ENCODE peak calls at places on chromosomes 13 and 19, in eight cellular contexts. One of them, this sample, is unnamed.

GRCh38 chr13:24911135-24911524 is 147.2 kb downstream of the RNF17 start:
- DNase-seq in psoas muscle: no peak
- DNase-seq in Panc1: no peak
- DNase-seq in transverse colon: no peak
- DNase-seq in lower lobe of right lung: no peak
- DNase-seq in thoracic aorta: no peak
- DNase-seq in neuronal stem cell: no peak
- DNase-seq in tibial nerve: no peak
- DNase-seq in this sample: no peak

GRCh38 chr19:46745521-46746280 is at the start of gene FKRP:
- DNase-seq in thoracic aorta: no peak
- DNase-seq in Panc1: no peak
- DNase-seq in psoas muscle: no peak
- DNase-seq in transverse colon: no peak
- DNase-seq in neuronal stem cell: no peak
- DNase-seq in tibial nerve: no peak
- DNase-seq in lower lobe of right lung: no peak
- DNase-seq in this sample: no peak

GRCh38 chr13:89846890-89847585 is 1500.4 kb upstream of the MIR17HG start:
- DNase-seq in Panc1: no peak
- DNase-seq in neuronal stem cell: no peak
- DNase-seq in psoas muscle: no peak
- DNase-seq in transverse colon: no peak
- DNase-seq in tibial nerve: no peak
- DNase-seq in thoracic aorta: no peak
- DNase-seq in lower lobe of right lung: no peak
- DNase-seq in this sample: no peak

GRCh38 chr13:114231886-114232285 is 2.8 kb upstream of the CDC16 start:
- DNase-seq in neuronal stem cell: no peak
- DNase-seq in lower lobe of right lung: no peak
- DNase-seq in tibial nerve: no peak
- DNase-seq in transverse colon: no peak
- DNase-seq in thoracic aorta: no peak
- DNase-seq in psoas muscle: no peak
- DNase-seq in Panc1: no peak
- DNase-seq in this sample: no peak

GRCh38 chr19:27774337-27774736 is 1438.6 kb downstream of the UQCRFS1 start:
- DNase-seq in psoas muscle: no peak
- DNase-seq in tibial nerve: no peak
- DNase-seq in Panc1: no peak
- DNase-seq in neuronal stem cell: no peak
- DNase-seq in lower lobe of right lung: no peak
- DNase-seq in transverse colon: no peak
- DNase-seq in thoracic aorta: no peak
- DNase-seq in this sample: no peak

GRCh38 chr19:4061178-4061682 is 5.5 kb downstream of the ZBTB7A start:
- DNase-seq in lower lobe of right lung: peak; percentile 92
- DNase-seq in transverse colon: peak; percentile 95
- DNase-seq in Panc1: no peak
- DNase-seq in psoas muscle: peak; percentile 89
- DNase-seq in thoracic aorta: peak; percentile 46
- DNase-seq in neuronal stem cell: no peak
- DNase-seq in tibial nerve: peak; percentile 83
- DNase-seq in this sample: peak; percentile 95

GRCh38 chr19:31883299-31883990 is 462.0 kb upstream of the ZNF507 start:
- DNase-seq in transverse colon: no peak
- DNase-seq in thoracic aorta: no peak
- DNase-seq in psoas muscle: no peak
- DNase-seq in Panc1: no peak
- DNase-seq in tibial nerve: no peak
- DNase-seq in lower lobe of right lung: no peak
- DNase-seq in neuronal stem cell: no peak
- DNase-seq in this sample: no peak

GRCh38 chr19:51195316-51195586 is 29.6 kb upstream of the CD33 start:
- DNase-seq in lower lobe of right lung: no peak
- DNase-seq in Panc1: no peak
- DNase-seq in neuronal stem cell: no peak
- DNase-seq in psoas muscle: no peak
- DNase-seq in tibial nerve: no peak
- DNase-seq in transverse colon: no peak
- DNase-seq in thoracic aorta: no peak
- DNase-seq in this sample: no peak

GRCh38 chr13:84607614-84608013 is 725.3 kb upstream of the SLITRK1 start:
- DNase-seq in Panc1: no peak
- DNase-seq in tibial nerve: no peak
- DNase-seq in psoas muscle: peak; percentile 19
- DNase-seq in thoracic aorta: peak; percentile 6
- DNase-seq in transverse colon: no peak
- DNase-seq in neuronal stem cell: no peak
- DNase-seq in lower lobe of right lung: no peak
- DNase-seq in this sample: no peak

GRCh38 chr13:102913924-102914628 is 68.2 kb downstream of the ERCC5 start:
- DNase-seq in Panc1: no peak
- DNase-seq in psoas muscle: no peak
- DNase-seq in tibial nerve: no peak
- DNase-seq in thoracic aorta: no peak
- DNase-seq in lower lobe of right lung: no peak
- DNase-seq in transverse colon: peak; percentile 17
- DNase-seq in neuronal stem cell: no peak
- DNase-seq in this sample: peak; percentile 90

GRCh38 chr13:60838581-60838980 is 441.6 kb downstream of the TDRD3 start:
- DNase-seq in lower lobe of right lung: no peak
- DNase-seq in neuronal stem cell: no peak
- DNase-seq in Panc1: no peak
- DNase-seq in thoracic aorta: no peak
- DNase-seq in tibial nerve: no peak
- DNase-seq in transverse colon: no peak
- DNase-seq in psoas muscle: no peak
- DNase-seq in this sample: no peak

GRCh38 chr13:24997367-24997967 is 98.5 kb upstream of the PABPC3 start:
- DNase-seq in transverse colon: no peak
- DNase-seq in neuronal stem cell: no peak
- DNase-seq in tibial nerve: no peak
- DNase-seq in lower lobe of right lung: no peak
- DNase-seq in psoas muscle: no peak
- DNase-seq in thoracic aorta: no peak
- DNase-seq in Panc1: no peak
- DNase-seq in this sample: peak; percentile 35

GRCh38 chr19:40264314-40265054 is 20.7 kb downstream of the AKT2 start:
- DNase-seq in neuronal stem cell: no peak
- DNase-seq in lower lobe of right lung: peak; percentile 21
- DNase-seq in tibial nerve: no peak
- DNase-seq in psoas muscle: no peak
- DNase-seq in thoracic aorta: no peak
- DNase-seq in Panc1: no peak
- DNase-seq in transverse colon: no peak
- DNase-seq in this sample: no peak

GRCh38 chr19:41018736-41019290 is 27.7 kb downstream of the CYP2B6 start:
- DNase-seq in lower lobe of right lung: no peak
- DNase-seq in neuronal stem cell: no peak
- DNase-seq in thoracic aorta: no peak
- DNase-seq in Panc1: no peak
- DNase-seq in tibial nerve: no peak
- DNase-seq in psoas muscle: no peak
- DNase-seq in transverse colon: no peak
- DNase-seq in this sample: no peak

GRCh38 chr13:43908156-43909126 is 28.7 kb downstream of the LACC1 start:
- DNase-seq in Panc1: peak; percentile 5
- DNase-seq in neuronal stem cell: peak; percentile 12
- DNase-seq in lower lobe of right lung: no peak
- DNase-seq in psoas muscle: no peak
- DNase-seq in tibial nerve: no peak
- DNase-seq in transverse colon: no peak
- DNase-seq in thoracic aorta: no peak
- DNase-seq in this sample: peak; percentile 49

GRCh38 chr19:30320916-30321315 is 51.3 kb upstream of the ZNF536 start:
- DNase-seq in Panc1: no peak
- DNase-seq in thoracic aorta: no peak
- DNase-seq in psoas muscle: no peak
- DNase-seq in lower lobe of right lung: no peak
- DNase-seq in neuronal stem cell: no peak
- DNase-seq in tibial nerve: no peak
- DNase-seq in transverse colon: no peak
- DNase-seq in this sample: no peak

GRCh38 chr13:61954092-61954491 is 538.4 kb upstream of the PCDH20 start:
- DNase-seq in Panc1: peak; percentile 12
- DNase-seq in transverse colon: no peak
- DNase-seq in tibial nerve: no peak
- DNase-seq in lower lobe of right lung: no peak
- DNase-seq in thoracic aorta: no peak
- DNase-seq in neuronal stem cell: peak; percentile 17
- DNase-seq in psoas muscle: no peak
- DNase-seq in this sample: peak; percentile 35

GRCh38 chr19:2549701-2550191 is 73.8 kb downstream of the GADD45B start:
- DNase-seq in neuronal stem cell: no peak
- DNase-seq in thoracic aorta: no peak
- DNase-seq in transverse colon: peak; percentile 72
- DNase-seq in Panc1: no peak
- DNase-seq in psoas muscle: peak; percentile 82
- DNase-seq in lower lobe of right lung: peak; percentile 86
- DNase-seq in tibial nerve: peak; percentile 73
- DNase-seq in this sample: no peak

GRCh38 chr13:94305463-94305862 is 174.0 kb downstream of the DCT start:
- DNase-seq in transverse colon: no peak
- DNase-seq in thoracic aorta: no peak
- DNase-seq in neuronal stem cell: no peak
- DNase-seq in lower lobe of right lung: no peak
- DNase-seq in Panc1: no peak
- DNase-seq in tibial nerve: no peak
- DNase-seq in psoas muscle: no peak
- DNase-seq in this sample: no peak

GRCh38 chr19:42311612-42312160 is 1.4 kb upstream of the TMEM145 start:
- DNase-seq in psoas muscle: no peak
- DNase-seq in lower lobe of right lung: no peak
- DNase-seq in Panc1: no peak
- DNase-seq in tibial nerve: no peak
- DNase-seq in thoracic aorta: no peak
- DNase-seq in neuronal stem cell: no peak
- DNase-seq in transverse colon: no peak
- DNase-seq in this sample: no peak

GRCh38 chr19:4140237-4140711 is 13.2 kb upstream of the CREB3L3 start:
- DNase-seq in thoracic aorta: no peak
- DNase-seq in neuronal stem cell: peak; percentile 56
- DNase-seq in Panc1: no peak
- DNase-seq in tibial nerve: no peak
- DNase-seq in psoas muscle: no peak
- DNase-seq in lower lobe of right lung: peak; percentile 56
- DNase-seq in transverse colon: peak; percentile 56
- DNase-seq in this sample: peak; percentile 79

GRCh38 chr19:55324705-55325104 is 436 bp downstream of the TMEM150B start:
- DNase-seq in thoracic aorta: no peak
- DNase-seq in psoas muscle: no peak
- DNase-seq in lower lobe of right lung: no peak
- DNase-seq in neuronal stem cell: no peak
- DNase-seq in transverse colon: no peak
- DNase-seq in Panc1: no peak
- DNase-seq in tibial nerve: no peak
- DNase-seq in this sample: no peak
- H3K27ac ChIP-seq in thoracic aorta: peak overlapping the region; percentile 12
- H3K27ac ChIP-seq in psoas muscle: no peak overlapping the region
- H3K27ac ChIP-seq in lower lobe of right lung: peak overlapping the region; percentile 58
- H3K27ac ChIP-seq in neuronal stem cell: no peak overlapping the region
- H3K27ac ChIP-seq in transverse colon: peak overlapping the region; percentile 43
- H3K27ac ChIP-seq in Panc1: no peak overlapping the region
- H3K27ac ChIP-seq in tibial nerve: peak overlapping the region; percentile 47
- H3K27ac ChIP-seq in this sample: peak overlapping the region; percentile 55

DNA sequence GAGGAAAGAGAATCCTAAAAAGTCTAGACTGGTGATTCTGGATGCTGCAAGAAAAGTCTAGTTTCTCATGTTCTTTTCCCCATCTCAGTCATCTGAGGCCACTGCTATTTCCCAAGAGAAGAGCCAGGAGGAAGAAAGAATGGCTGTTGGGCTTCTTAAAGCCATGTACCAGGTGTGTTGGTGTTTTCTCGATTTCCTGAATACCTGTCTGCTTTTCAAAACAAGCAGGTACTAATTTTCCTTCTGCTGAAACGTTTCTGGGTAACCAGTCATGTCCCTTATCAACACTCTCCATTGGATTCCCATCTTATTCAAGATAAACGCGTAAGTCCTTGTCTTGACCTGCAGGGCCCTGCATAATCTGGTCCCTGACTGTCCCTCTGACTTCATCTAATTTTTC is 1.1 kb downstream of the ZNF570 start:
- DNase-seq in thoracic aorta: no peak
- DNase-seq in tibial nerve: no peak
- DNase-seq in Panc1: no peak
- DNase-seq in psoas muscle: no peak
- DNase-seq in lower lobe of right lung: no peak
- DNase-seq in transverse colon: no peak
- DNase-seq in neuronal stem cell: no peak
- DNase-seq in this sample: no peak
- H3K4me3 ChIP-seq in thoracic aorta: peak overlapping the region; percentile 90
- H3K4me3 ChIP-seq in tibial nerve: peak overlapping the region; percentile 84
- H3K4me3 ChIP-seq in Panc1: peak overlapping the region; percentile 85
- H3K4me3 ChIP-seq in psoas muscle: peak overlapping the region; percentile 93
- H3K4me3 ChIP-seq in lower lobe of right lung: no peak overlapping the region
- H3K4me3 ChIP-seq in transverse colon: no peak overlapping the region
- H3K4me3 ChIP-seq in neuronal stem cell: peak overlapping the region; percentile 83
- H3K4me3 ChIP-seq in this sample: no peak overlapping the region

GRCh38 chr19:1088419-1089066 is 6.6 kb downstream of the POLR2E start:
- DNase-seq in psoas muscle: no peak
- DNase-seq in tibial nerve: no peak
- DNase-seq in transverse colon: no peak
- DNase-seq in lower lobe of right lung: no peak
- DNase-seq in neuronal stem cell: no peak
- DNase-seq in thoracic aorta: no peak
- DNase-seq in Panc1: no peak
- DNase-seq in this sample: no peak

GRCh38 chr19:1085676-1086442 is 9.3 kb downstream of the POLR2E start:
- DNase-seq in tibial nerve: no peak
- DNase-seq in thoracic aorta: no peak
- DNase-seq in neuronal stem cell: no peak
- DNase-seq in transverse colon: no peak
- DNase-seq in psoas muscle: no peak
- DNase-seq in Panc1: no peak
- DNase-seq in lower lobe of right lung: no peak
- DNase-seq in this sample: no peak

GRCh38 chr19:1087813-1088418 is 7.3 kb downstream of the POLR2E start:
- DNase-seq in neuronal stem cell: no peak
- DNase-seq in Panc1: no peak
- DNase-seq in lower lobe of right lung: peak; percentile 84
- DNase-seq in transverse colon: peak; percentile 69
- DNase-seq in thoracic aorta: no peak
- DNase-seq in tibial nerve: no peak
- DNase-seq in psoas muscle: no peak
- DNase-seq in this sample: no peak

GRCh38 chr19:1085053-1085658 is 10.0 kb downstream of the POLR2E start:
- DNase-seq in psoas muscle: no peak
- DNase-seq in thoracic aorta: no peak
- DNase-seq in lower lobe of right lung: no peak
- DNase-seq in transverse colon: no peak
- DNase-seq in neuronal stem cell: no peak
- DNase-seq in tibial nerve: no peak
- DNase-seq in Panc1: no peak
- DNase-seq in this sample: no peak

GRCh38 chr19:1086618-1087017 is 8.6 kb downstream of the POLR2E start:
- DNase-seq in psoas muscle: no peak
- DNase-seq in tibial nerve: no peak
- DNase-seq in neuronal stem cell: no peak
- DNase-seq in lower lobe of right lung: no peak
- DNase-seq in Panc1: no peak
- DNase-seq in transverse colon: no peak
- DNase-seq in thoracic aorta: no peak
- DNase-seq in this sample: no peak
- H3K27ac ChIP-seq in psoas muscle: no peak overlapping the region
- H3K27ac ChIP-seq in tibial nerve: peak overlapping the region; percentile 83
- H3K27ac ChIP-seq in neuronal stem cell: no peak overlapping the region
- H3K27ac ChIP-seq in lower lobe of right lung: no peak overlapping the region
- H3K27ac ChIP-seq in Panc1: no peak overlapping the region
- H3K27ac ChIP-seq in transverse colon: peak overlapping the region; percentile 56
- H3K27ac ChIP-seq in thoracic aorta: no peak overlapping the region
- H3K27ac ChIP-seq in this sample: no peak overlapping the region

GRCh38 chr13:50073340-50073739 is 58.1 kb downstream of the KCNRG start:
- DNase-seq in transverse colon: no peak
- DNase-seq in Panc1: no peak
- DNase-seq in psoas muscle: no peak
- DNase-seq in lower lobe of right lung: no peak
- DNase-seq in thoracic aorta: no peak
- DNase-seq in tibial nerve: no peak
- DNase-seq in neuronal stem cell: no peak
- DNase-seq in this sample: no peak
- H3K4me3 ChIP-seq in transverse colon: no peak overlapping the region
- H3K4me3 ChIP-seq in Panc1: no peak overlapping the region
- H3K4me3 ChIP-seq in psoas muscle: no peak overlapping the region
- H3K4me3 ChIP-seq in lower lobe of right lung: no peak overlapping the region
- H3K4me3 ChIP-seq in thoracic aorta: peak overlapping the region; percentile 39
- H3K4me3 ChIP-seq in tibial nerve: no peak overlapping the region
- H3K4me3 ChIP-seq in neuronal stem cell: no peak overlapping the region
- H3K4me3 ChIP-seq in this sample: no peak overlapping the region

This sample was measured in small intestine.